ENCODE peak calls at places on chromosomes 4 and X, in five cellular contexts. P is progenitor cell of endocrine pancreas, C is endothelial cell, X is mesothelial cell of epicardium, I is AG04450. L is an unnamed sample.

GRCh38 chrX:46978341-46979291 is 66.4 kb downstream of the JADE3 start:
- DNase-seq in X (no peak), I (peak; percentile 32), P (peak; percentile 24), C (peak; percentile 66), L (peak; percentile 54)

GRCh38 chr4:40347472-40347871 is 12.3 kb downstream of the CHRNA9 start:
- DNase-seq in X (no peak), P (no peak), I (no peak), C (no peak), L (no peak)

GRCh38 chrX:75226280-75226679 is 47.6 kb upstream of the UPRT start:
- DNase-seq in P (no peak), X (no peak), I (no peak), C (no peak), L (no peak)

GRCh38 chr4:169338246-169338645 is 67.5 kb upstream of the SH3RF1 start:
- DNase-seq in P (no peak), X (no peak), C (no peak), I (no peak), L (no peak)

GRCh38 chr4:123037809-123038208 is 115.4 kb upstream of the NUDT6 start:
- DNase-seq in I (no peak), X (no peak), C (no peak), P (no peak), L (no peak)

GRCh38 chrX:26649534-26649933 is 433.6 kb downstream of the MAGEB5 start:
- DNase-seq in I (no peak), P (no peak), C (no peak), X (no peak), L (no peak)

GRCh38 chr4:175947117-175947722 is 118.4 kb upstream of the WDR17 start:
- DNase-seq in X (no peak), I (peak; percentile 1), P (no peak), C (no peak), L (no peak)

GRCh38 chr4:173211838-173212237 is 43.2 kb downstream of the GALNT7 start:
- DNase-seq in P (no peak), C (no peak), X (no peak), I (no peak), L (no peak)

GRCh38 chr4:51862781-51863180 is 19.8 kb downstream of the DCUN1D4 start:
- DNase-seq in C (no peak), I (no peak), P (no peak), X (no peak), L (no peak)

GRCh38 chr4:168893205-168893604 is 116.8 kb downstream of the CBR4 start:
- DNase-seq in I (no peak), X (no peak), C (no peak), P (no peak), L (no peak)

GRCh38 chr4:10889819-10890218 is 205.3 kb upstream of the CLNK start:
- DNase-seq in P (no peak), I (no peak), X (no peak), C (no peak), L (no peak)

GRCh38 chr4:73815145-73815544 is 21.3 kb upstream of the CXCL6 start:
- DNase-seq in P (no peak), C (no peak), X (no peak), I (no peak), L (no peak)

GRCh38 chr4:85061974-85062373 is 95.5 kb upstream of the WDFY3 start:
- DNase-seq in P (no peak), X (no peak), C (no peak), I (no peak), L (no peak)

GRCh38 chrX:29911673-29912072 is 303.7 kb upstream of the MAGEB2 start:
- DNase-seq in C (no peak), I (no peak), X (no peak), P (no peak), L (no peak)

GRCh38 chrX:23637187-23637586 is 30.1 kb upstream of the PRDX4 start:
- DNase-seq in C (no peak), I (no peak), X (no peak), P (no peak), L (no peak)

GRCh38 chrX:23631136-23631535 is 36.2 kb upstream of the PRDX4 start:
- DNase-seq in I (no peak), X (no peak), C (no peak), P (no peak), L (no peak)

DNA sequence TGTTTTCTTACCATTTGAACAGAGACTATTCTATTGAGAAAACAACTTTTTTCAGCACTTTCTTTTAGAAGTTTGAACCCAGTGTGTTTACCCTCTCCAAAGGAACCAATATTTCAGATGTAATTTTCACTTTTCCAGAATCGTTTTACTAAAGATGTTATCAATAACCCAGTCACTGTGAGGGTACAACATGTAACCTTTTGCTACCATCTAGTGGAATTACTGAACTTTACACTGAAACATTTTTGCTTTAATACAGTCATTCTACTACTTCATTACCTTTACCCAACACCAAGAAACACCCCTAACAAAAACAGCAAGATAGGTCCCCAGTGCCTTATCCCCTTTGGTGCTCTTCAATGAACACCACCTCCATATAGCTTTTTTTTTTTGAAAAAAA is 33.1 kb upstream of the PRDX4 start:
- DNase-seq in I (no peak), P (no peak), C (no peak), X (no peak), L (no peak)
- TF ChIP-seq CTCF in I (no peak), P (peak; percentile 35), C (no peak), X (no peak), L (no peak)

GRCh38 chr4:45944000-45944399 is 179.9 kb downstream of the GABRG1 start:
- DNase-seq in X (no peak), P (no peak), I (no peak), C (no peak), L (no peak)
- TF ChIP-seq CTCF in X (no peak), P (no peak), I (no peak), C (no peak), L (no peak)

GRCh38 chrX:130083656-130084382 is 26.5 kb downstream of the ELF4 start:
- DNase-seq in I (no peak), C (no peak), X (no peak), P (no peak), L (no peak)

GRCh38 chrX:130083107-130083490 is 27.2 kb downstream of the ELF4 start:
- DNase-seq in P (no peak), X (no peak), C (no peak), I (no peak), L (no peak)

GRCh38 chrX:130080791-130081367 is 29.4 kb downstream of the ELF4 start:
- DNase-seq in C (no peak), I (no peak), X (no peak), P (no peak), L (no peak)

GRCh38 chrX:130081421-130082045 is 28.8 kb downstream of the ELF4 start:
- DNase-seq in X (no peak), P (no peak), I (no peak), C (no peak), L (no peak)

DNA sequence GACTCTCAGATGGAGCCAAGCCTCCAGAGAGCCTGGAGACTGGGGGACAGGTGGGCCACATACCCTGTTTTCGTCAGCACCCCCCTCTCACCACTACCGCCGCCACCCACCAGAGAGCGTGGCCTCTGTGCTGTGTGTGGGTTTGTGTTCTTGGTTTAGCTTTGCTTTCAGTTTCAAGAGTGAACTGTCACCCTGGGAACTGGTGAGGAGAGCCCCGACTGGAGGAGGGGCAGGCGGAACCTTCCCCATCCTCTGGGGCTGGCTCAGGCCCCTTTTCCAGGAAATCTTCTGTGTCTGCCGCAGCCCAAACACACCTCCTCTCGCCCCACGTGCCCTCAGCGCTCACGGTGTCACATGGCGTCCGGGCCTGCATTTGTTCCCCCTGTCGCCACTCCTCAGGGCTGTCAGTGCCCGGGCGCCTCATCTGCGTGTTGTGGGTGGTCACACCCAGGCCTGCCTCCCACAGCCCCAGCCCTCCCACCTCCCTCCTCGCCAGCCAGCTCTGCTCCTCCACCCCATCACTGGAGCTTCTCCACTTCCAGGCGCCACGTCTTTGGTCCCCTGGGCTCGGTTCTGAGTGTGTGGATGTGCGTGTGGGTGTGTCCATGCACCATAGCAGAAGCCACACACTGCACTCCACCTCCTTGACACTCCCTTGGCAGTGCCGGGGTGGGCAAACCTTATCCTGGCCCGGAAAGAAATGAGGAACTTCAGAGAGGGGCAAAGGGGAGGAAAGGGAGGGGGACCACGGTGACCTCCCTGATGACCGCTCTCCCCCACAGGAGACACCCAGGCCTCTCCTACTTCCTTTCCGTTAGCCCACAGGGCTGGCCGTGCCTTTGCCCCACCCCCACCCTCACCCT is 27.8 kb downstream of the ELF4 start:
- DNase-seq in I (no peak), P (no peak), X (no peak), C (no peak), L (peak; percentile 31)
- TF ChIP-seq CTCF in I (no peak), P (no peak), X (no peak), C (no peak), L (no peak)

DNA sequence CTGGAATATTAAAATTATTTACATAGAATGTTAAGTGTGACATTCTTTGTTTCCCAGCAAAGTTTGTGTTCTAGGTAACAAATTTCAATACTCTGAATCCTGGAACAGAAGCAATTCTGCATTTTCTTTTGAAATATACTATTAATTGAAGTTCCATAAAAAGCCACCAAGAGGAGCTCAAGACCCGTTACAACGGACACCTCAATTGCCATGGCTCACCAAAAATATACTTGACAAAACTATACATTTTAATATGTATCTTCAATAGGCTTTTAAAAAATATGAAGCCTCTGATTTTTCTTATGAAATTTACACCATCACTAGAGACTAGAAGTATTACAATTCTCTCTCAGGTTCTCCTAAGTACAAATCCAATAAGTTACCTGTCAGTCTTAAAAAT is 111.4 kb downstream of the NYX start:
- DNase-seq in I (no peak), C (no peak), P (no peak), X (no peak), L (no peak)
- TF ChIP-seq CTCF in I (peak; percentile 47), C (no peak), P (peak; percentile 40), X (no peak), L (no peak)

GRCh38 chr4:147933316-147933715 is 201.4 kb downstream of the ARHGAP10 start:
- DNase-seq in C (peak; percentile 14), P (no peak), I (no peak), X (no peak), L (no peak)
- TF ChIP-seq CTCF in C (no peak), P (no peak), I (peak; percentile 32), X (no peak), L (no peak)

GRCh38 chr4:104491826-104492771 is 2.6 kb downstream of the CXXC4 start:
- DNase-seq in X (no peak), C (no peak), P (no peak), I (no peak), L (no peak)
- TF ChIP-seq CTCF in X (no peak), C (no peak), P (no peak), I (no peak), L (no peak)

GRCh38 chr4:96936886-96937285 is 1097.0 kb downstream of the PDHA2 start:
- DNase-seq in I (no peak), X (no peak), C (no peak), P (no peak), L (no peak)
- TF ChIP-seq CTCF in I (no peak), X (no peak), C (no peak), P (no peak), L (no peak)

GRCh38 chr4:149264093-149264733 is 551.4 kb downstream of the IQCM start:
- DNase-seq in I (peak; percentile 45), X (no peak), P (no peak), C (peak; percentile 50), L (no peak)
- TF ChIP-seq CTCF in I (peak; percentile 89), X (no peak), P (peak; percentile 73), C (peak; percentile 67), L (no peak)